ENCODE peak calls at places on chromosome 12, in ten cellular contexts. J is Caco-2; D is H9; V is cardiac fibroblast; H is GM20000; R is GM13976; W is choroid plexus epithelial cell; L is heart right ventricle; E is body of pancreas; U is CD4-positive, alpha-beta T cell. G is an unnamed sample.

GRCh38 chr12:56099787-56100186 is 4.6 kb upstream of the PA2G4 start:
- DNase-seq in J (no peak), D (no peak), V (no peak), H (no peak), R (no peak), W (no peak), L (no peak), E (no peak), U (no peak), G (no peak)

GRCh38 chr12:3119745-3120660 is 42.8 kb downstream of the TSPAN9 start:
- DNase-seq in J (no peak), D (no peak), V (no peak), H (no peak), R (no peak), W (peak; percentile 20), L (peak; percentile 80), E (peak; percentile 84), U (no peak), G (no peak)

GRCh38 chr12:72444566-72444965 is 172.4 kb downstream of the TRHDE start:
- DNase-seq in J (no peak), D (no peak), V (no peak), H (no peak), R (no peak), W (no peak), L (no peak), E (no peak), U (no peak), G (no peak)

GRCh38 chr12:22271036-22271435 is 63.5 kb downstream of the ST8SIA1 start:
- DNase-seq in J (no peak), D (no peak), V (peak; percentile 90), H (no peak), R (no peak), W (peak; percentile 74), L (no peak), E (no peak), U (no peak), G (no peak)

GRCh38 chr12:94534761-94535613 is 75.3 kb upstream of the CEP83 start:
- DNase-seq in J (no peak), D (no peak), V (no peak), H (no peak), R (no peak), W (no peak), L (no peak), E (no peak), U (no peak), G (no peak)

GRCh38 chr12:108181095-108181454 is 52.0 kb downstream of the WSCD2 start:
- DNase-seq in J (no peak), D (no peak), V (no peak), H (no peak), R (no peak), W (no peak), L (no peak), E (no peak), U (no peak), G (no peak)

GRCh38 chr12:62843714-62844113 is 91.2 kb downstream of the PPM1H start:
- DNase-seq in J (no peak), D (no peak), V (no peak), H (no peak), R (no peak), W (no peak), L (no peak), E (no peak), U (no peak), G (no peak)

GRCh38 chr12:25583545-25583944 is 30.5 kb upstream of the LMNTD1 start:
- DNase-seq in J (peak; percentile 76), D (peak; percentile 44), V (peak; percentile 16), H (no peak), R (no peak), W (peak; percentile 78), L (peak; percentile 15), E (peak; percentile 20), U (no peak), G (no peak)

GRCh38 chr12:40569626-40570179 is 122.5 kb upstream of the CNTN1 start:
- DNase-seq in J (no peak), D (no peak), V (peak; percentile 0), H (no peak), R (no peak), W (peak; percentile 13), L (no peak), E (no peak), U (no peak), G (no peak)

GRCh38 chr12:29750928-29751220 is 32.9 kb downstream of the TMTC1 start:
- DNase-seq in J (no peak), D (no peak), V (no peak), H (no peak), R (no peak), W (no peak), L (no peak), E (no peak), U (no peak), G (no peak)

DNA sequence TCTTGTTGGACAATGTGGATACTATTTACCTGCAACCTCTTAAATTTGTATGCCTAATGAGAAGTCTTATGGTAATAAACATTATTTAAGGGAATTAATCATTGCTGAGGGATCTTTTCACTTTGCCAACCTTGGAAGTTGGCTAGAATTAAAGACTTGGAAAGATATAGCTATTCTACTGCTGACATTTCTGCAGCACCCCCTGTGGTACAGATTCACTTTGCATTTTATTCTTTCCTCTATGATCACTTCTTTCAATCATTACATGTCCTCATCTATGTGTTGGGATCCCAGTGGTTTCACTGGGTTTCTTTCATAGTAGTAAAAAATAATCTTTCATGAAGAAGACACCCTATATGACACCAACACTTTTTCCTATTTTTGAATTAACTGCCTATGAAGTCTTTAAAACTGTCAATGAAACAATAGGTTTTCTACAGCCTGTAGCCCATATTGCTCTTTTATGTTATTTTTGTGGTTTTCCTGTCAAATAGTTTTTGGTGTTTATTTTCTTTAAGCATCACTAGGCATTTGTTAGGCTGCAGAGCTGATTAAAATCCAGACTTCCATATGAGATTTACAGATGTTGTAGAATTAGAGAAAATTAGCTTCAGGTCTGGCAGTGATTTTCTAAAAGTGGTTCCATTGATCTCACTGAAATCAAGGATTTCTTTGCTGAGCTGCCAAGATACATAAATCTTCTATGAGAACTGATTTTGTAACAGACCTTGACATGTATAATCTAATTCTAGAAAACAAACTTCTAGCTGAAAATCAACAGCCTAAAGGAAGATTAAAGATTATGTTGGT is 256.1 kb downstream of the NAV3 start:
- DNase-seq in J (no peak), D (no peak), V (no peak), H (no peak), R (no peak), W (peak; percentile 41), L (no peak), E (no peak), U (no peak), G (no peak)
- TF ChIP-seq CTCF in J (no peak), D (no peak), V (peak; percentile 39), H (no peak), R (no peak), W (peak; percentile 48), L (no peak), E (no peak), U (no peak), G (no peak)

GRCh38 chr12:120470150-120470817 is 736 bp upstream of the SRSF9 start:
- DNase-seq in J (no peak), D (no peak), V (peak; percentile 50), H (no peak), R (no peak), W (peak; percentile 44), L (no peak), E (no peak), U (no peak), G (peak; percentile 43)

GRCh38 chr12:120468271-120468845 is 1.2 kb downstream of the SRSF9 start:
- DNase-seq in J (peak; percentile 53), D (peak; percentile 55), V (peak; percentile 75), H (peak; percentile 48), R (peak; percentile 46), W (peak; percentile 76), L (peak; percentile 20), E (peak; percentile 35), U (no peak), G (peak; percentile 34)

GRCh38 chr12:120468846-120469449 is 600 bp downstream of the SRSF9 start:
- DNase-seq in J (no peak), D (no peak), V (peak; percentile 15), H (peak; percentile 77), R (peak; percentile 76), W (no peak), L (peak; percentile 44), E (peak; percentile 28), U (peak; percentile 36), G (peak; percentile 63)

GRCh38 chr12:120467439-120467838 is 2.1 kb downstream of the SRSF9 start:
- DNase-seq in J (no peak), D (no peak), V (no peak), H (no peak), R (no peak), W (no peak), L (no peak), E (no peak), U (no peak), G (no peak)

GRCh38 chr12:120469450-120470149 is at the start of gene SRSF9:
- DNase-seq in J (peak; percentile 95), D (peak; percentile 98), V (peak; percentile 97), H (peak; percentile 99), R (peak; percentile 100), W (peak; percentile 98), L (peak; percentile 95), E (peak; percentile 96), U (peak; percentile 97), G (peak; percentile 99)
- TF ChIP-seq CTCF in J (peak; percentile 84), D (peak; percentile 91), V (peak; percentile 80), H (peak; percentile 93), R (peak; percentile 89), W (peak; percentile 79), L (peak; percentile 96), E (peak; percentile 88), U (peak; percentile 91), G (peak; percentile 92)

GRCh38 chr12:51536159-51536558 is 54.9 kb upstream of the SCN8A start:
- DNase-seq in J (no peak), D (no peak), V (peak; percentile 21), H (no peak), R (no peak), W (peak; percentile 33), L (no peak), E (no peak), U (no peak), G (no peak)
- TF ChIP-seq CTCF in J (no peak), D (peak; percentile 49), V (peak; percentile 19), H (no peak), R (no peak), W (peak; percentile 35), L (no peak), E (no peak), U (no peak), G (no peak)

GRCh38 chr12:103540319-103540718 is 44.6 kb upstream of the C12orf42 start:
- DNase-seq in J (no peak), D (no peak), V (no peak), H (peak; percentile 10), R (peak; percentile 12), W (no peak), L (no peak), E (no peak), U (no peak), G (no peak)

GRCh38 chr12:103542078-103542477 is 45.0 kb upstream of the STAB2 start:
- DNase-seq in J (no peak), D (no peak), V (no peak), H (no peak), R (no peak), W (no peak), L (no peak), E (no peak), U (no peak), G (no peak)

DNA sequence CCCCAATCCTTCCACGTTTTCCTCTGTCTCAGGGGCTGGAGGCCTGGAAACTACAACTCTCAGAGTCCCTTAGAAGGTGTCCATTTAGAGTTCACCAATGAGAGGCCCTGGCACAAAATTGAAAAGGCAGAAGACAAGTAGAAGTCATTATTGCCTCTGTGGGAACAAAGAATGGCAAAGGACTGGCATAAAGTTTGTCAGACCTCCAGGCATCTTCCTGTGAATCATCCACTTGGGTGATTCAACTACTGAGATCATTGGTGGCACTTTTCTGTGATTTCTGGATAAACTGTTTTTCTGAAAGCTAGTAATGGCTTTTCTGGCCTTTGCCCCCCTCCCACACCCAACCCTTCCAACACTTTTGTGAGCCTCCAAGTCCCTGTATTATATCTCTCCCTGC is 42.6 kb upstream of the C12orf42 start:
- DNase-seq in J (no peak), D (no peak), V (no peak), H (no peak), R (no peak), W (no peak), L (no peak), E (no peak), U (no peak), G (no peak)
- TF ChIP-seq CTCF in J (no peak), D (no peak), V (no peak), H (no peak), R (no peak), W (no peak), L (no peak), E (no peak), U (no peak), G (no peak)